ENCODE peak calls at places on chromosomes 1 and 21, in four cellular contexts. X, D, V and G are unnamed samples.
A peak's percentile ranks its signal among the peaks of the same experiment; 100 is the strongest.

GRCh38 chr1:36157115-36157903 is 1.3 kb downstream of the MAP7D1 start:
- DNase-seq in X (no peak), D (no peak), V (no peak), G (no peak)

GRCh38 chr1:98468111-98468717 is 193.3 kb upstream of the SNX7 start:
- DNase-seq in X (no peak), D (no peak), V (no peak), G (no peak)

GRCh38 chr1:237748192-237748591 is 142.5 kb downstream of the ZP4 start:
- DNase-seq in X (no peak), D (no peak), V (no peak), G (no peak)

GRCh38 chr1:182740120-182740519 is 49.5 kb upstream of the NPL start:
- DNase-seq in X (no peak), D (no peak), V (no peak), G (no peak)

GRCh38 chr1:17643861-17644703 is 104.6 kb downstream of the ARHGEF10L start:
- DNase-seq in X (no peak), D (no peak), V (no peak), G (no peak)

GRCh38 chr21:35796834-35797233 is 263.5 kb downstream of the SETD4 start:
- DNase-seq in X (no peak), D (no peak), V (no peak), G (no peak)

GRCh38 chr21:36756527-36756926 is 57.6 kb downstream of the SIM2 start:
- DNase-seq in X (no peak), D (no peak), V (no peak), G (no peak)

GRCh38 chr1:31924839-31925238 is 13.3 kb downstream of the PTP4A2 start:
- DNase-seq in X (no peak), D (no peak), V (no peak), G (no peak)

GRCh38 chr1:107991371-107992066 is 26.5 kb upstream of the VAV3 start:
- DNase-seq in X (no peak), D (no peak), V (no peak), G (peak; percentile 60)

GRCh38 chr1:109793486-109794318 is 30.0 kb upstream of the EPS8L3 start:
- DNase-seq in X (no peak), D (peak; percentile 68), V (no peak), G (peak; percentile 77)

GRCh38 chr1:64041366-64042131 is 161.9 kb upstream of the UBE2U start:
- DNase-seq in X (no peak), D (no peak), V (no peak), G (no peak)

GRCh38 chr21:46048926-46049889 is 48.7 kb upstream of the COL6A2 start:
- DNase-seq in X (no peak), D (peak; percentile 93), V (peak; percentile 84), G (peak; percentile 87)

GRCh38 chr21:31660134-31660565 is 657 bp downstream of the SOD1 start:
- DNase-seq in X (no peak), D (no peak), V (no peak), G (no peak)

GRCh38 chr1:39927538-39927937 is 25.8 kb upstream of the MYCL start:
- DNase-seq in X (no peak), D (no peak), V (no peak), G (no peak)

GRCh38 chr1:25116832-25117231 is 115.5 kb downstream of the SYF2 start:
- DNase-seq in X (no peak), D (no peak), V (no peak), G (no peak)

DNA sequence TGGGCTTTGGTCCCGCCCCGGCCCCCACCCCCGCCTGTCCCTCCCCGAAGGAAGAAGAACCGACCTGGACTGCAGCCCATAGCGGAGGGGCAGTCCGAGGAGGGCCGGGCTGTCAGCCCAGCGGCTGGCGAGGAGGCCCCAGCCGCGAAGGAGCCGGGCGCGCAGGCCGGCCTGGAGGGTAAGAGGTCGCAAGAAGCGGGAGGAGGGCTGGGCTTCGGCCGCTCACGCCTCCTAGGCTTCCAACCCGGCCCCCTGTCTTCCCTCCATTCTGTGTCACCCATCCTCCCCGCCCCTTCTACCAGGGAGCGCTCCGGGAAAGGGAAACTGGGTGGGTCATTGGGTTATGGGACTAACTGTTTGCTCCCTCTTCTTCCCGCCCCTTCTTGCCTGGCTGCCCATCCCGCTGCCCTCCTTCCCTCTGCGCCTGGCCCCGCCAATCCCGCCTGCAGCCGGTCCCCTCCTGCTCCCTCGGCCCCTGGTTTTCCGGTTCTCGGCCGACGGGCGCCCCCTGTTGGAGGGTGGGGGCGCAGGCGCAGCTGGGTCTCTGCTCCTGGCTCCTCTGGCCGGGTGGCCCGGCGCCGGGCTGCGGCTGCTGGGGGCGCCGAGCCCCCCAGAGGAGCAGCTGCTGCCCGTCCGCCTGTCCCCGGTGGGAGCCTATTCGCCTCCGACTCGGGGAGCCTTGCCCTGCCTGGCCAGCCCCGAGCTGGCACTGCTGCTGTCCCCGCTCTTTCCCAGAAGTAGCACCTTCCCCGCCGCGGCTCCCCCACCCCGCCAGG is 2.4 kb downstream of the RUSC1 start:
- DNase-seq in X (peak; percentile 94), D (peak; percentile 98), V (peak; percentile 93), G (peak; percentile 89)
- TF ChIP-seq CTCF in X (peak; percentile 98), D (peak; percentile 97), V (peak; percentile 96), G (peak; percentile 96)

DNA sequence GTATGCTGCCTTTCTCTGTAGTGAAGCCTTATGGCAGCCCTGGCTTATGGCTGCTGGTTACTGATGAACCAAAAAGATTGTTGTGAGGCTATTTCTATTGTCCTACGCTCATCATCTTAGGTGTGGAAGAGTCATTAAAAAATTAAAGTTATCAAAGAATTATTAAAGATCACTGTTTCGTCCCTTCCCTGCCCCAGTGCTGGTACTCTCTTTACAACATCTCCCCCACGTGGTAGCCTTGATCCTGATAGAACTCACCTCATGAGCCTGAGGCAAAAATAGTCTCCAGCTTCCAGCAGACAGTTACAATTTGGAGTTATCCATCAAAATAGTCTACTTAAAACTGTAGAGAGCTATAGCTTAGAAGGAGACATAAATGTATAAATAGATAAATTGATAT is 201.5 kb downstream of the S1PR1 start:
- DNase-seq in X (no peak), D (no peak), V (no peak), G (no peak)
- TF ChIP-seq CTCF in X (no peak), D (no peak), V (no peak), G (no peak)

DNA sequence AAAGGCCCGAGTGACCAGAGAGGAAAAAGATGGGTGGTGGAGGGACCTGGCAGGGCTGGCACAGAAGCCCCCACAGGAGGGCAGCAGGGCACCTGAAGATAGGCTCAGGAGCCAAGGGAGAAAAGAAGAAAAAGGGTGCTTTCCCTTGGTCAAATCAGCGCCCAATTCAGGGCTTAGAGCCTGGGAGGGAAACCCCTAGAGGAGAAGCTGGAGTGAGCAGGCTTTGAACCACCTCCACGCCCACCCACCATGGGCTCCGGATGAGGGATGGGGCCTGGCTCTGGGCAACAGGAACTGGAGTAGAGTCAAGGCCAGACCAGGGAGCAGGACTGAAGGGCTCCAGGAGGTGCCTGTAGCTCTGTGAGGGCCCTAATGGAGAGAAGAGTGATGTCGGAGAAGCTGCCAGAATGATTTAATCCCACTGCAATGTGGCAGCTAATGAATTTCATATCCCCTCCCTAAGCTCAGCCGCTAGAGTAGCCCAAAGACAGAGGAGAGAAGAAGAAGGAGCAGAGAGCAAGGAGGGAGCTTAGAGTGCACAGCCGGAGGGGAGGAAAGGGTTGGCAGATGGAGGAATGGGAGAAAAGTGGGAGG is 12.0 kb upstream of the PRELP start:
- DNase-seq in X (no peak), D (peak; percentile 74), V (no peak), G (no peak)
- TF ChIP-seq CTCF in X (no peak), D (no peak), V (no peak), G (no peak)

DNA sequence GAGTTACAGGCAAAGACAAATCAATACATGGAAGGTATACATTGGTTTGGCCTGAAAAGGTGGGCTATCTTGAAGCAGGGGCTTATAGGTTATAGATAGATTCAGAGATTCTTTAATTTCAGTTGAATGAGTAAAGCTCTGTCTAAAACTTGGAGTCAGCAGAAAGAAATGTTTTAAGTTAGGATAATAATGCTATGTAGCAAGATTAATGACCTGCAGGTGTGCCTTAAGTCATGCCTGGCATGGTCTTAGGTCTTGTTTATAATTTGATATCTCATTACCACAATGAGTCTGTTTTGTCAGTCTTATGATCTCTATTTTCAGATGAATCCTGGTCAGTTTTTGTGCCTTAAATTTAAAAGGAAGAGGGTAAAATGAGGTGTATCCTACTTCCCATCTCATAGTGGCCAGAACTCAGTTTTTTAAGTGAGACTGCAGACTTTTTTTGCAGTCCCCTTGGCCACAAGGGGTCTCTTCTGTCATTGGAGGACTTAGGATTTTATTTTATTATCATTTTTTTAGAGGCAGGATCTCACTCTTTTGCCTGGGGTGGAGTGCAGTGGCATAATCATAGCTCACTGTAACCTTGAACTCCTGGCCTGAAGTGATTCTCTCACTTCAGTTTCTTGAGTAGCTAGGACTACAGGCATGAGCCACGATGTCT is 21.3 kb upstream of the PGBD2 start:
- DNase-seq in X (no peak), D (no peak), V (no peak), G (no peak)
- TF ChIP-seq CTCF in X (no peak), D (no peak), V (no peak), G (no peak)

GRCh38 chr1:67561704-67562113 is 123.3 kb upstream of the GADD45A start:
- DNase-seq in X (peak; percentile 97), D (peak; percentile 89), V (peak; percentile 93), G (peak; percentile 91)

GRCh38 chr1:67566803-67567202 is 118.2 kb upstream of the GADD45A start:
- DNase-seq in X (no peak), D (no peak), V (no peak), G (no peak)

GRCh38 chr1:67564193-67564592 is 120.8 kb upstream of the GADD45A start:
- DNase-seq in X (no peak), D (peak; percentile 78), V (no peak), G (no peak)

GRCh38 chr1:67560580-67561285 is 124.3 kb upstream of the GADD45A start:
- DNase-seq in X (no peak), D (no peak), V (no peak), G (no peak)

GRCh38 chr1:67563684-67564083 is 121.3 kb upstream of the GADD45A start:
- DNase-seq in X (no peak), D (no peak), V (no peak), G (no peak)
- TF ChIP-seq CTCF in X (no peak), D (no peak), V (no peak), G (no peak)

DNA sequence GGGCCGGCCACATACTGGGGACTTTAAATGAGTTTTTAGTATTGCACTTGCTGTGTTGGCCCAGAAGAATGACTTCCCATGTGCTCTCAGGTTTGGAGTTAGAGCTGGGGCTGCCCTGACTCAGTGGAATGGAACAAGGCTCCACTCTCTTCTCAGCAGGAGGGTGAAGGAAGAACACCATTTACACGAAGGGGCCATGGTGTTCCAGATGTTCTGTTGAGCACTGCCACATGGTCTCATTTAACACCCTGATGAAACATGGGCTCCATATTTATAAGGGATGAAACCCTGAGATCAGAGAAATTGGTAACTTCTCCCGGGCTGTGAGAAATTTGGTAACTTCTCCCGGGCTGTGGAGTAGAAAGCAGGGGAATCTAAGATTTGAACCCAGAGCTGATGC is 5.8 kb downstream of the PYCR2 start:
- DNase-seq in X (no peak), D (no peak), V (no peak), G (no peak)
- TF ChIP-seq CTCF in X (no peak), D (no peak), V (no peak), G (no peak)

GRCh38 chr1:14138627-14139026 is 438.6 kb downstream of the PRDM2 start:
- DNase-seq in X (no peak), D (no peak), V (no peak), G (no peak)
- TF ChIP-seq CTCF in X (no peak), D (no peak), V (no peak), G (no peak)

GRCh38 chr1:193762276-193762675 is 575.9 kb upstream of the B3GALT2 start:
- DNase-seq in X (no peak), D (no peak), V (no peak), G (no peak)
- TF ChIP-seq CTCF in X (no peak), D (no peak), V (no peak), G (no peak)

GRCh38 chr1:9689971-9690381 is 38.4 kb downstream of the PIK3CD start:
- DNase-seq in X (peak; percentile 82), D (no peak), V (peak; percentile 28), G (peak; percentile 56)
- TF ChIP-seq CTCF in X (no peak), D (no peak), V (no peak), G (no peak)